ENCODE peak calls at places on chromosomes 13 and 19, in five cellular contexts. One of them, this sample, is unnamed.

GRCh38 chr13:50353651-50354415 is 338.6 kb downstream of the KCNRG start:
- DNase-seq in lower leg skin: no peak
- DNase-seq in breast epithelium: no peak
- DNase-seq in uterus: no peak
- DNase-seq in adrenal gland: no peak
- DNase-seq in this sample: no peak

GRCh38 chr19:12833747-12834417 is 497 bp downstream of the RTBDN start:
- DNase-seq in lower leg skin: no peak
- DNase-seq in breast epithelium: no peak
- DNase-seq in adrenal gland: peak; percentile 35
- DNase-seq in uterus: no peak
- DNase-seq in this sample: no peak

GRCh38 chr19:1864480-1865171 is 1.2 kb upstream of the KLF16 start:
- DNase-seq in adrenal gland: peak; percentile 81
- DNase-seq in uterus: no peak
- DNase-seq in breast epithelium: peak; percentile 76
- DNase-seq in lower leg skin: no peak
- DNase-seq in this sample: peak; percentile 70

GRCh38 chr13:36763322-36763721 is 55.7 kb upstream of the RFXAP start:
- DNase-seq in breast epithelium: no peak
- DNase-seq in lower leg skin: no peak
- DNase-seq in uterus: no peak
- DNase-seq in adrenal gland: no peak
- DNase-seq in this sample: no peak

GRCh38 chr13:77909827-77910226 is 8.8 kb downstream of the EDNRB start:
- DNase-seq in adrenal gland: no peak
- DNase-seq in breast epithelium: no peak
- DNase-seq in lower leg skin: no peak
- DNase-seq in uterus: no peak
- DNase-seq in this sample: no peak

GRCh38 chr13:44311011-44311481 is 62.6 kb upstream of the SERP2 start:
- DNase-seq in breast epithelium: peak; percentile 58
- DNase-seq in lower leg skin: peak; percentile 63
- DNase-seq in uterus: no peak
- DNase-seq in adrenal gland: no peak
- DNase-seq in this sample: no peak

GRCh38 chr13:30110301-30111070 is 196.9 kb downstream of the KATNAL1 start:
- DNase-seq in lower leg skin: no peak
- DNase-seq in uterus: no peak
- DNase-seq in adrenal gland: no peak
- DNase-seq in breast epithelium: no peak
- DNase-seq in this sample: no peak

GRCh38 chr19:35756373-35757230 is at the start of gene HSPB6:
- DNase-seq in lower leg skin: no peak
- DNase-seq in adrenal gland: peak; percentile 76
- DNase-seq in uterus: peak; percentile 82
- DNase-seq in breast epithelium: no peak
- DNase-seq in this sample: peak; percentile 68

GRCh38 chr13:110017379-110017778 is 231.0 kb upstream of the IRS2 start:
- DNase-seq in uterus: no peak
- DNase-seq in adrenal gland: no peak
- DNase-seq in breast epithelium: no peak
- DNase-seq in lower leg skin: no peak
- DNase-seq in this sample: no peak

GRCh38 chr13:106738279-106738678 is 170.3 kb upstream of the ARGLU1 start:
- DNase-seq in uterus: no peak
- DNase-seq in adrenal gland: no peak
- DNase-seq in lower leg skin: no peak
- DNase-seq in breast epithelium: no peak
- DNase-seq in this sample: no peak

GRCh38 chr13:26476744-26477129 is 80.7 kb upstream of the WASF3 start:
- DNase-seq in breast epithelium: no peak
- DNase-seq in adrenal gland: no peak
- DNase-seq in lower leg skin: no peak
- DNase-seq in uterus: no peak
- DNase-seq in this sample: no peak

GRCh38 chr19:45999653-46000121 is 4.4 kb downstream of the CCDC61 start:
- DNase-seq in lower leg skin: no peak
- DNase-seq in breast epithelium: no peak
- DNase-seq in uterus: no peak
- DNase-seq in adrenal gland: no peak
- DNase-seq in this sample: peak; percentile 28

GRCh38 chr13:63684822-63685221 is 2269.2 kb upstream of the PCDH20 start:
- DNase-seq in adrenal gland: no peak
- DNase-seq in uterus: no peak
- DNase-seq in breast epithelium: no peak
- DNase-seq in lower leg skin: no peak
- DNase-seq in this sample: no peak

GRCh38 chr13:47521895-47522487 is 479.1 kb downstream of the SUCLA2 start:
- DNase-seq in lower leg skin: no peak
- DNase-seq in adrenal gland: no peak
- DNase-seq in uterus: no peak
- DNase-seq in breast epithelium: no peak
- DNase-seq in this sample: no peak

GRCh38 chr13:58032676-58033440 is 401.3 kb downstream of the PCDH17 start:
- DNase-seq in lower leg skin: no peak
- DNase-seq in breast epithelium: no peak
- DNase-seq in uterus: no peak
- DNase-seq in adrenal gland: no peak
- DNase-seq in this sample: no peak

GRCh38 chr13:75418997-75419396 is 63.0 kb downstream of the TBC1D4 start:
- DNase-seq in adrenal gland: no peak
- DNase-seq in uterus: no peak
- DNase-seq in breast epithelium: no peak
- DNase-seq in lower leg skin: no peak
- DNase-seq in this sample: no peak

GRCh38 chr19:16628984-16629691 is 1.1 kb upstream of the MED26 start:
- DNase-seq in uterus: peak; percentile 59
- DNase-seq in breast epithelium: no peak
- DNase-seq in lower leg skin: peak; percentile 42
- DNase-seq in adrenal gland: peak; percentile 68
- DNase-seq in this sample: peak; percentile 79

GRCh38 chr13:106132216-106132615 is 403.2 kb downstream of the EFNB2 start:
- DNase-seq in adrenal gland: no peak
- DNase-seq in breast epithelium: no peak
- DNase-seq in lower leg skin: no peak
- DNase-seq in uterus: no peak
- DNase-seq in this sample: no peak

GRCh38 chr13:108155185-108156106 is 59.9 kb downstream of the LIG4 start:
- DNase-seq in lower leg skin: no peak
- DNase-seq in adrenal gland: peak; percentile 33
- DNase-seq in breast epithelium: no peak
- DNase-seq in uterus: peak; percentile 18
- DNase-seq in this sample: peak; percentile 80

GRCh38 chr19:23507441-23507840 is 112.2 kb upstream of the ZNF91 start:
- DNase-seq in breast epithelium: no peak
- DNase-seq in uterus: no peak
- DNase-seq in lower leg skin: no peak
- DNase-seq in adrenal gland: no peak
- DNase-seq in this sample: no peak

GRCh38 chr19:3443840-3444694 is 36.3 kb downstream of the SMIM24 start:
- DNase-seq in lower leg skin: no peak
- DNase-seq in adrenal gland: peak; percentile 54
- DNase-seq in breast epithelium: no peak
- DNase-seq in uterus: peak; percentile 60
- DNase-seq in this sample: peak; percentile 57

GRCh38 chr19:962683-963385 is 21.3 kb upstream of the WDR18 start:
- DNase-seq in lower leg skin: no peak
- DNase-seq in adrenal gland: no peak
- DNase-seq in uterus: no peak
- DNase-seq in breast epithelium: no peak
- DNase-seq in this sample: no peak

GRCh38 chr19:47296036-47296435 is 13.6 kb upstream of the C5AR1 start:
- DNase-seq in adrenal gland: peak; percentile 87
- DNase-seq in uterus: peak; percentile 81
- DNase-seq in lower leg skin: peak; percentile 82
- DNase-seq in breast epithelium: no peak
- DNase-seq in this sample: peak; percentile 92

GRCh38 chr19:4229179-4229931 is at the start of gene EBI3:
- DNase-seq in adrenal gland: peak; percentile 26
- DNase-seq in breast epithelium: no peak
- DNase-seq in lower leg skin: no peak
- DNase-seq in uterus: no peak
- DNase-seq in this sample: peak; percentile 23

GRCh38 chr19:10403137-10404021 is at the start of gene CDC37:
- DNase-seq in adrenal gland: peak; percentile 95
- DNase-seq in breast epithelium: peak; percentile 97
- DNase-seq in lower leg skin: peak; percentile 95
- DNase-seq in uterus: peak; percentile 95
- DNase-seq in this sample: peak; percentile 98

GRCh38 chr19:10404888-10405808 is 1.8 kb upstream of the CDC37 start:
- DNase-seq in adrenal gland: no peak
- DNase-seq in uterus: no peak
- DNase-seq in lower leg skin: no peak
- DNase-seq in breast epithelium: no peak
- DNase-seq in this sample: no peak

GRCh38 chr19:10399878-10400277 is 3.5 kb downstream of the CDC37 start:
- DNase-seq in adrenal gland: no peak
- DNase-seq in lower leg skin: no peak
- DNase-seq in uterus: no peak
- DNase-seq in breast epithelium: no peak
- DNase-seq in this sample: no peak

GRCh38 chr19:10406191-10406590 is 2.8 kb upstream of the CDC37 start:
- DNase-seq in lower leg skin: no peak
- DNase-seq in uterus: no peak
- DNase-seq in breast epithelium: no peak
- DNase-seq in adrenal gland: no peak
- DNase-seq in this sample: no peak

DNA sequence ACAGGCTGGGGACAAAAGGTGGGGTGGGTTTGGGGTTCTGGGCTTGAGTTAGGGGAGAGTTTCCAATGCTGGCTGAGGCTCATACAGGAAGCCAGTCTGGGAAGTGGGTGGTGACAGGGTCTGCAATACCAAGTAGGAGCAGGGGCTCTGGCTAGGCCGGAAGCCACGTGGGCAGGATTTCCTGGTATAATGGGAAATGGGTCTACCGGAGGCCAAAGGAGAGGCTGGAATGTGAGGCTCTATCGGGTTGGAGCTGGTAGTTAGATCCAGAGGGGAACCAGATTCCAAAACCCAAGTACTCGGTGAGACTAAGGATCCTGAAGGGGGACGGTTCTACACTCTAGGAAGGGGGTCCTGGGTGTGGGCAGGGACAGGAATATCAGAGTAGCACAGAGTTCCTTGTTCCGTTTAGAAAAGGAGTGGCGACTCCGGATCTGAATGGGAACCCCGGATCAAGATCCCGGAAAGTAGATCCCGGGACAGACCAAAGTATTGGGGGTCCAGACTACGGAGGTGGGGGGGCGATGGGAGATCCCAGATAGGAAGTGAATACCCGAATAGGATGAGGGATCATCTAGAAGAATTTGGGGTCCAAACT is 802 bp downstream of the CDC37 start:
- DNase-seq in uterus: peak; percentile 55
- DNase-seq in breast epithelium: no peak
- DNase-seq in adrenal gland: peak; percentile 53
- DNase-seq in lower leg skin: no peak
- DNase-seq in this sample: no peak
- TF ChIP-seq POLR2A in uterus: no peak
- TF ChIP-seq POLR2A in breast epithelium: no peak
- TF ChIP-seq POLR2A in adrenal gland: no peak
- TF ChIP-seq POLR2A in lower leg skin: no peak
- TF ChIP-seq POLR2A in this sample: no peak

GRCh38 chr19:56393119-56394012 is at the start of gene ZNF582:
- DNase-seq in breast epithelium: peak; percentile 91
- DNase-seq in uterus: peak; percentile 96
- DNase-seq in adrenal gland: peak; percentile 97
- DNase-seq in lower leg skin: peak; percentile 91
- DNase-seq in this sample: peak; percentile 99
- TF ChIP-seq POLR2A in breast epithelium: peak; percentile 34
- TF ChIP-seq POLR2A in uterus: peak; percentile 58
- TF ChIP-seq POLR2A in adrenal gland: peak; percentile 30
- TF ChIP-seq POLR2A in lower leg skin: no peak
- TF ChIP-seq POLR2A in this sample: no peak

DNA sequence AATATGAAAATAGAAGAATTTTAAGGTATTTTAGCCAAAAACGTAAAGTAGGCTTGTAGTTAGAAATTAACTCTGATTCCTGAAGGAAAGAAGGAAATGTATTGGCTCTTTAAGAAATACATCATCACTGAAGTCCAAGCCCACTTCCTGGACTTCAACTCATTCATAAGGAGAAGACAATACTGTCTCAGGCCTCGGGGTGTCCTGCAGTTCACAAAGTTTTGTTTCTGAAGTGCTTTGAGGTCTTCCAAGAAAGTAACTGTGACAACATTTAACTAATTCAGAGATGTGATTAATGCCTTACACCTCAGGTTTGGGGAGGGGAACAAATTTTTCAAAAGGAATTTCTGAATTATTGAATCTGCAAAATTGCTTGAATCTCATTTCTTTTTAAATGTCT is 65.8 kb upstream of the STARD13 start:
- DNase-seq in adrenal gland: no peak
- DNase-seq in uterus: no peak
- DNase-seq in lower leg skin: no peak
- DNase-seq in breast epithelium: no peak
- DNase-seq in this sample: no peak
- TF ChIP-seq POLR2A in adrenal gland: no peak
- TF ChIP-seq POLR2A in uterus: no peak
- TF ChIP-seq POLR2A in lower leg skin: no peak
- TF ChIP-seq POLR2A in breast epithelium: no peak
- TF ChIP-seq POLR2A in this sample: no peak

GRCh38 chr19:13843104-13843921 is 33.6 kb upstream of the NANOS3 start:
- DNase-seq in lower leg skin: peak; percentile 77
- DNase-seq in uterus: peak; percentile 75
- DNase-seq in breast epithelium: peak; percentile 84
- DNase-seq in adrenal gland: peak; percentile 65
- DNase-seq in this sample: no peak
- TF ChIP-seq POLR2A in lower leg skin: no peak
- TF ChIP-seq POLR2A in uterus: peak; percentile 18
- TF ChIP-seq POLR2A in breast epithelium: no peak
- TF ChIP-seq POLR2A in adrenal gland: no peak
- TF ChIP-seq POLR2A in this sample: no peak

DNA sequence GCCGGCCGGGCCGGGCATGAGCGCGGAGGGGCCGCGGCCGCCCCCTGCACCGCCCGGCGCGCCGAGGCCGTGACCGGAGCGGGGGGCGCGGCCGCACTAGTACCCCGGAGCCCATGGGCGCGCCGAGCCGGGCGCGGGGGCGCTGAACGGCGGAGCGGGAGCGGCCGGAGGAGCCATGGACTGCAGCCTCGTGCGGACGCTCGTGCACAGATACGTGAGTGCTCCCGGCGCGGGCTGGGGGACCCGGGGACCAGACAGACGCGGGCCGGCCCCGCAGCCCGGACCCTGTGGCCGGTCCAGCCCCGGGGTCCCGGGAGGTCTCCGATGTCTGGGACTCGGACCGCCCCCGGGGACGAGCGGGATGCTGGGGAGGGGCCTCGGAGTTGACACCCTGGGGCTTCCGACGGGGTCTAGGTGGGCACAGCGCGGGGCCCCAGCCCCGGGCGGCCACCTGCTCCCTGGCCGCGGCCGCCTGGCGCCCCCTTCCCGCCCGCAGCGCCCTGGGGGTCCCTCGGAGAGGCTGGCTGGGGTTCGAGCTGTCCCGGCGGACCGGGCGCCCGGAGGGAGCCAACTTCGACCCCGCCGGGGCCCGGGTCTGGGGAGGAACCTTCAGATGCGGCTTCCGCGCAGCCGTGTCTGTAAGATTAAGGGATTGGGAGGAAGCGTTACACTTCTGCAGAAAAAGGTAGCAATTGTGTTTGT is 555 bp downstream of the ATP11A start:
- DNase-seq in uterus: peak; percentile 42
- DNase-seq in breast epithelium: no peak
- DNase-seq in adrenal gland: peak; percentile 52
- DNase-seq in lower leg skin: no peak
- DNase-seq in this sample: no peak
- TF ChIP-seq POLR2A in uterus: no peak
- TF ChIP-seq POLR2A in breast epithelium: no peak
- TF ChIP-seq POLR2A in adrenal gland: no peak
- TF ChIP-seq POLR2A in lower leg skin: no peak
- TF ChIP-seq POLR2A in this sample: no peak

This sample was measured in testis.